ENCODE peak calls at places on chromosomes 2 and 18, in four cellular contexts. Z is osteoblast, H is AG04450, U is fibroblast of lung. X is an unnamed sample.
A peak's percentile ranks its signal among the peaks of the same experiment; 100 is the strongest.

GRCh38 chr2:85758361-85759256 is 4.8 kb downstream of the ATOH8 start:
- DNase-seq in Z (peak; percentile 67), H (no peak), U (no peak), X (no peak)

GRCh38 chr2:113276216-113276905 is 2.4 kb downstream of the PAX8 start:
- DNase-seq in Z (peak; percentile 74), H (no peak), U (no peak), X (no peak)

GRCh38 chr2:219902870-219903269 is 275.4 kb downstream of the SLC4A3 start:
- DNase-seq in Z (no peak), H (no peak), U (no peak), X (no peak)

GRCh38 chr2:241701155-241701404 is 759 bp upstream of the ING5 start:
- DNase-seq in Z (no peak), H (peak; percentile 21), U (no peak), X (no peak)

GRCh38 chr2:27798948-27799645 is 27.6 kb downstream of the MRPL33 start:
- DNase-seq in Z (peak; percentile 95), H (peak; percentile 100), U (peak; percentile 99), X (peak; percentile 100)

GRCh38 chr2:71667256-71668182 is 214.2 kb downstream of the DYSF start:
- DNase-seq in Z (no peak), H (no peak), U (no peak), X (no peak)

GRCh38 chr2:54063967-54064535 is 51.4 kb upstream of the ACYP2 start:
- DNase-seq in Z (no peak), H (no peak), U (no peak), X (no peak)

GRCh38 chr2:127598711-127599110 is 47.2 kb upstream of the GPR17 start:
- DNase-seq in Z (peak; percentile 25), H (no peak), U (no peak), X (no peak)

GRCh38 chr2:108956375-108956774 is 32.6 kb downstream of the EDAR start:
- DNase-seq in Z (no peak), H (no peak), U (no peak), X (no peak)

GRCh38 chr18:26772691-26773090 is 92.8 kb downstream of the AQP4 start:
- DNase-seq in Z (no peak), H (no peak), U (no peak), X (no peak)

GRCh38 chr18:55779711-55780590 is 192.0 kb upstream of the TCF4 start:
- DNase-seq in Z (peak; percentile 87), H (no peak), U (no peak), X (no peak)

GRCh38 chr2:12514631-12515437 is 201.9 kb upstream of the TRIB2 start:
- DNase-seq in Z (no peak), H (no peak), U (no peak), X (no peak)

GRCh38 chr18:57376503-57376902 is 24.1 kb downstream of the ST8SIA3 start:
- DNase-seq in Z (no peak), H (no peak), U (no peak), X (no peak)

GRCh38 chr2:11941201-11942041 is 195.0 kb downstream of the LPIN1 start:
- DNase-seq in Z (no peak), H (no peak), U (no peak), X (no peak)

GRCh38 chr2:96954490-96954846 is 31.9 kb downstream of the FAM178B start:
- DNase-seq in Z (peak; percentile 72), H (no peak), U (peak; percentile 17), X (no peak)

GRCh38 chr2:16121986-16122390 is 181.6 kb downstream of the MYCN start:
- DNase-seq in Z (no peak), H (no peak), U (no peak), X (no peak)

GRCh38 chr2:8640498-8640897 is 41.4 kb upstream of the ID2 start:
- DNase-seq in Z (peak; percentile 36), H (no peak), U (no peak), X (no peak)

GRCh38 chr2:64296150-64296500 is 151.9 kb upstream of the PELI1 start:
- DNase-seq in Z (no peak), H (no peak), U (no peak), X (no peak)

GRCh38 chr2:10080536-10081304 is 509 bp upstream of the CYS1 start:
- DNase-seq in Z (peak; percentile 88), H (no peak), U (no peak), X (peak; percentile 20)

GRCh38 chr2:81195774-81196382 is 891.3 kb upstream of the LRRTM1 start:
- DNase-seq in Z (no peak), H (no peak), U (no peak), X (no peak)

GRCh38 chr18:11387880-11388279 is 221.5 kb upstream of the SLC35G4 start:
- DNase-seq in Z (peak; percentile 83), H (no peak), U (peak; percentile 58), X (no peak)

GRCh38 chr2:237627463-237628321 is at the start of gene LRRFIP1:
- DNase-seq in Z (peak; percentile 94), H (no peak), U (no peak), X (no peak)

GRCh38 chr18:47970664-47971523 is 40.4 kb upstream of the SMAD2 start:
- DNase-seq in Z (no peak), H (no peak), U (no peak), X (no peak)

GRCh38 chr2:238973038-238973772 is 125.3 kb downstream of the TWIST2 start:
- DNase-seq in Z (no peak), H (no peak), U (peak; percentile 30), X (no peak)

GRCh38 chr2:221822416-221822815 is 250.3 kb upstream of the EPHA4 start:
- DNase-seq in Z (no peak), H (no peak), U (no peak), X (peak; percentile 5)

GRCh38 chr2:28327963-28328922 is 64.4 kb upstream of the FOSL2 start:
- DNase-seq in Z (peak; percentile 83), H (peak; percentile 10), U (peak; percentile 96), X (no peak)

GRCh38 chr18:13374468-13375301 is 156.1 kb downstream of the LDLRAD4 start:
- DNase-seq in Z (peak; percentile 81), H (no peak), U (no peak), X (no peak)

GRCh38 chr2:9238927-9239326 is 32.3 kb downstream of the ASAP2 start:
- DNase-seq in Z (no peak), H (no peak), U (no peak), X (no peak)

GRCh38 chr2:138507267-138507666 is 5.7 kb downstream of the SPOPL start:
- DNase-seq in Z (no peak), H (no peak), U (no peak), X (no peak)

GRCh38 chr18:28890796-28891195 is 713.9 kb upstream of the CDH2 start:
- DNase-seq in Z (no peak), H (no peak), U (no peak), X (no peak)

GRCh38 chr2:212488611-212489010 is 50.0 kb downstream of the ERBB4 start:
- DNase-seq in Z (no peak), H (no peak), U (no peak), X (no peak)

GRCh38 chr2:46787315-46787714 is 128.3 kb downstream of the MCFD2 start:
- DNase-seq in Z (no peak), H (no peak), U (no peak), X (no peak)

GRCh38 chr2:67565761-67566160 is 168.6 kb downstream of the ETAA1 start:
- DNase-seq in Z (peak; percentile 47), H (no peak), U (peak; percentile 80), X (no peak)

GRCh38 chr18:51321696-51322095 is 124.2 kb upstream of the MEX3C start:
- DNase-seq in Z (no peak), H (no peak), U (no peak), X (no peak)
- TF ChIP-seq CTCF in Z (no peak), H (no peak), U (no peak), X (no peak)

DNA sequence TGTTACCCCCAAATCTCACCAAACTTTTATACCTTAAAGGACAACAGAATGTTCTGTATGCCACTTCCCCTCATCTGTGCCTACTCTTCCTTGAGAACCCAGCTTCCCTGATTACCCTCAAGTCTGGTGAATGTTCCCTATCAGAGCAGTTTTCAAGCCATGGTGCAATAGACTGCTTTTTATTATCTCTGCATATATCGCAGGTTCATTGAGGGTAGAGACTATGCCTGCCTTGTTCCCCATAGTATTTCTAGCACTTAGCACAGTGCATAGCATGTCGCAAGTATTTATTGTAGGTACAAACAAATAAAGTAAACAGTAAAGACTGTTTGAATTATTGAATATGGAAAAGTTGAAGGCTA is 146.6 kb downstream of the HAUS1 start:
- DNase-seq in Z (no peak), H (no peak), U (no peak), X (no peak)
- H3K4me3 ChIP-seq in Z (no peak overlapping the region), H (no peak overlapping the region), U (no peak overlapping the region), X (no peak overlapping the region)

DNA sequence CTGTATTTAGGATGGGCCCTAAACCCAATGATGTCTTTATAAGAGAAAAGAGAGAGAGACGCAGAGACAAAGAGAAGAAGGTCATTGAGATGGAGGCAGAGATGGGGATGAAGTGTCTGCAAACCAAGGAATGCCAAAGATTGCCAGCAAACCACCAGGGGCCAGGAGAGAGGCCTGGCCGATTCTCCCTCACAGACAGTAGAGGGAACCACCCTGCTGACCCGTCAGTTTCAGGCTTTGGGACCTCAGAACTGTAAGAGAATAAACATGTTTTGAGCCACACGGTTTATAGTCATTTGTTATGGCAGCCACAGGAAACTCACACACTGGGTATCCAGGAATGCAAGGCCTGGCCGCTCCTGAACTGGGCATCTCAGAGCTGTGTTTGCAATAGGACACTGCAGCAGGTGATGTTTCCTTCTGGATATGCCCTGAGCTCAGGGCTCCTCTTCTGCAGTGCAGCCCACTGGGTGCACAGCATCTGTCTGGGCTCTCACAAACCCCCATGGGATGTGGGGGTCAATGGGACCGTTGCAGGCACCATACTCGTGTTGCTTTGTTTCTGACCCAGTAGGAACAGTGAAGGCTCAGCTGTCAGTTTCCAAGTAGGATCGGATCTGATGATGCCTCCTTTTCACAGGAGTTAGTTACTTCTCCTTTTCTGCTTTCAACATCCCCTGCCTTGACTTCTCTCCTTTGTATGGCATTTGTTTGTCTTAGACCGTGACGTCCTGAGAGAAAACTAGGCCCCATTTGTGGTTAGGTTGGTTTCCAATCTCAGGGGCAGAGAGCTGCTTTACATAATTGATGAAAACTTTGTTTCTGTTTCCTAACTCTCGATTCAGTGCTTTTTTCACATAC is 20.8 kb downstream of the PTPN18 start:
- DNase-seq in Z (peak; percentile 81), H (no peak), U (no peak), X (no peak)
- TF ChIP-seq CTCF in Z (peak; percentile 32), H (peak; percentile 3), U (peak; percentile 15), X (no peak)

DNA sequence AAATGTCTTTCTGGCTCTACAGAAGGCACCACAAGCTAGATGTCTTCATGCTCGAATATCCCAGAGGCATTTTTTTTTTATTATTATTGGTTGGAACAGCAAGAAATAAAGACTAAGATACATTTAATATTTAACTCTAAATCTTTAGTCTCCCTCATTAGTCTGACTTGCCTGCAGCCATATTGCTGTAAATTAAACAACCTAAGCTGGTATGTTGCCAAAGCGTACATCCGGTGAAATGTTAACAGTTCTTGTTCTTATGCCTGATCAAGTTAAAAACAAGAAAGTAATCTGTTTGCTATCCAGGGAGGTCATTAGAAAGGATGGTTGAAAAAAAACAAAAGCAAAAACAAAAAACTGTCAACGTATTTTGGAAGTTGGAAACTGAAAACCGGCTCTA is 125.9 kb upstream of the NABP1 start:
- DNase-seq in Z (no peak), H (no peak), U (no peak), X (no peak)
- H3K4me3 ChIP-seq in Z (peak overlapping the region; percentile 65), H (no peak overlapping the region), U (no peak overlapping the region), X (no peak overlapping the region)